ENCODE peak calls at places on chromosomes 1 and 21, in four cellular contexts. N is adrenal gland, L is caudate nucleus, J is NCI-H2107. F is an unnamed sample.
A peak's percentile ranks its signal among the peaks of the same experiment; 100 is the strongest.

GRCh38 chr1:99751877-99752504 is 14.4 kb downstream of the FRRS1 start:
- DNase-seq in N (no peak), L (no peak), J (no peak), F (no peak)

GRCh38 chr1:173666646-173667045 is 3.0 kb downstream of the ANKRD45 start:
- DNase-seq in L (no peak), N (no peak), J (no peak), F (no peak)

GRCh38 chr1:160251687-160252526 is 10.4 kb downstream of the DCAF8 start:
- DNase-seq in N (peak; percentile 72), J (peak; percentile 54), L (peak; percentile 38), F (peak; percentile 28)

GRCh38 chr1:12708956-12709555 is 6.9 kb upstream of the AADACL3 start:
- DNase-seq in J (no peak), L (no peak), N (no peak), F (no peak)

GRCh38 chr1:100834779-100835645 is 59.6 kb downstream of the EXTL2 start:
- DNase-seq in J (no peak), N (no peak), L (no peak), F (no peak)

GRCh38 chr21:32776743-32777142 is 5.2 kb upstream of the PAXBP1 start:
- DNase-seq in J (no peak), L (no peak), N (no peak), F (no peak)

GRCh38 chr1:31779687-31780086 is 15.5 kb upstream of the ADGRB2 start:
- DNase-seq in N (no peak), J (no peak), L (no peak), F (no peak)

GRCh38 chr21:46368533-46369285 is 44.8 kb downstream of the PCNT start:
- DNase-seq in L (no peak), J (no peak), N (no peak), F (no peak)

GRCh38 chr1:160366731-160367515 is at the start of gene NHLH1:
- DNase-seq in J (no peak), N (no peak), L (no peak), F (no peak)

GRCh38 chr1:3644273-3644672 is 5.6 kb downstream of the WRAP73 start:
- DNase-seq in N (no peak), L (no peak), J (no peak), F (no peak)

GRCh38 chr21:46022551-46023107 is 41.1 kb downstream of the COL6A1 start:
- DNase-seq in J (no peak), N (no peak), L (no peak), F (no peak)

GRCh38 chr1:114551400-114551799 is 30.0 kb downstream of the BCAS2 start:
- DNase-seq in L (no peak), J (no peak), N (no peak), F (no peak)

GRCh38 chr1:38456564-38456876 is 403.1 kb downstream of the RRAGC start:
- DNase-seq in J (no peak), N (no peak), L (no peak), F (no peak)

GRCh38 chr1:156124557-156125483 is 10.3 kb downstream of the LMNA start:
- DNase-seq in J (no peak), L (no peak), N (peak; percentile 68), F (no peak)

GRCh38 chr1:17831619-17832018 is 76.5 kb downstream of the ACTL8 start:
- DNase-seq in L (no peak), J (no peak), N (peak; percentile 25), F (no peak)

GRCh38 chr1:1157033-1157365 is 16.7 kb upstream of the TTLL10 start:
- DNase-seq in N (no peak), J (no peak), L (no peak), F (no peak)

GRCh38 chr1:153934746-153935145 is 11.8 kb downstream of the DENND4B start:
- DNase-seq in N (no peak), L (no peak), J (no peak), F (no peak)

GRCh38 chr1:39926820-39927219 is 25.1 kb upstream of the MYCL start:
- DNase-seq in L (no peak), J (peak; percentile 93), N (no peak), F (no peak)

GRCh38 chr1:25568090-25568833 is 24.9 kb downstream of the LDLRAP1 start:
- DNase-seq in L (peak; percentile 38), N (peak; percentile 63), J (peak; percentile 51), F (no peak)

GRCh38 chr1:170790175-170790574 is 126.2 kb downstream of the PRRX1 start:
- DNase-seq in J (no peak), N (no peak), L (no peak), F (no peak)

GRCh38 chr1:24112381-24113169 is 640 bp upstream of the MYOM3 start:
- DNase-seq in N (peak; percentile 60), L (peak; percentile 9), J (peak; percentile 58), F (peak; percentile 32)

GRCh38 chr1:212901290-212901689 is 43.2 kb downstream of the FLVCR1 start:
- DNase-seq in L (no peak), N (no peak), J (no peak), F (no peak)

GRCh38 chr1:19377812-19378718 is 65.9 kb downstream of the SLC66A1 start:
- DNase-seq in N (no peak), L (no peak), J (no peak), F (no peak)

GRCh38 chr1:203797948-203798347 is 2.5 kb downstream of the ZBED6 start:
- DNase-seq in N (no peak), J (no peak), L (no peak), F (no peak)

GRCh38 chr1:55262822-55263221 is 47.7 kb upstream of the USP24 start:
- DNase-seq in J (no peak), N (no peak), L (no peak), F (no peak)

GRCh38 chr1:54542120-54542961 is 5.7 kb upstream of the ACOT11 start:
- DNase-seq in J (peak; percentile 71), L (peak; percentile 52), N (peak; percentile 46), F (peak; percentile 25)

GRCh38 chr1:209920844-209921243 is 17.2 kb upstream of the SYT14 start:
- DNase-seq in L (no peak), N (no peak), J (no peak), F (no peak)

GRCh38 chr1:155278689-155279160 is 1.5 kb downstream of the HCN3 start:
- DNase-seq in N (no peak), J (no peak), L (no peak), F (no peak)

GRCh38 chr1:47651311-47652089 is 213.7 kb downstream of the FOXD2 start:
- DNase-seq in N (no peak), J (no peak), L (no peak), F (no peak)

GRCh38 chr1:231776006-231776707 is 149.6 kb downstream of the DISC1 start:
- DNase-seq in N (no peak), L (no peak), J (no peak), F (no peak)

GRCh38 chr1:169271094-169271493 is 96.5 kb downstream of the NME7 start:
- DNase-seq in N (no peak), J (no peak), L (no peak), F (no peak)

GRCh38 chr1:71028981-71029380 is 18.6 kb downstream of the PTGER3 start:
- DNase-seq in N (no peak), L (no peak), J (no peak), F (no peak)

GRCh38 chr1:37038079-37038702 is 3.9 kb upstream of the GRIK3 start:
- DNase-seq in N (no peak), L (peak; percentile 61), J (peak; percentile 99), F (no peak)

GRCh38 chr1:9250586-9251381 is 16.2 kb downstream of the H6PD start:
- DNase-seq in J (no peak), L (peak; percentile 28), N (peak; percentile 76), F (no peak)

GRCh38 chr1:40897499-40897898 is 35.3 kb upstream of the CITED4 start:
- DNase-seq in J (no peak), L (no peak), N (no peak), F (no peak)